ENCODE peak calls at places on chromosomes 7 and 10, in six cellular contexts. D is iris pigment epithelial cell; E is fibroblast of pulmonary artery; O is non-pigmented ciliary epithelial cell; C is CD4-positive, alpha-beta memory T cell; T is T-helper 1 cell. P is an unnamed sample.

GRCh38 chr7:111931958-111932357 is 274.2 kb downstream of the DOCK4 start:
- DNase-seq in D (no peak), E (no peak), O (no peak), C (no peak), T (no peak), P (no peak)

GRCh38 chr10:121708921-121709625 is 110.8 kb upstream of the FGFR2 start:
- DNase-seq in D (no peak), E (no peak), O (no peak), C (no peak), T (no peak), P (no peak)

GRCh38 chr10:62779487-62780248 is 24.9 kb upstream of the ADO start:
- DNase-seq in D (peak), E (peak), O (no peak), C (peak), T (peak), P (peak)

GRCh38 chr10:51180141-51180540 is 105.9 kb downstream of the PRKG1 start:
- DNase-seq in D (no peak), E (no peak), O (no peak), C (no peak), T (no peak), P (no peak)

GRCh38 chr7:19964198-19964597 is 190.8 kb upstream of the TMEM196 start:
- DNase-seq in D (peak), E (peak), O (no peak), C (no peak), T (no peak), P (no peak)

GRCh38 chr10:15715619-15716227 is 4.0 kb downstream of the ITGA8 start:
- DNase-seq in D (peak), E (peak), O (no peak), C (no peak), T (no peak), P (no peak)

GRCh38 chr10:133454204-133454893 is 604 bp downstream of the SCART1 start:
- DNase-seq in D (no peak), E (no peak), O (no peak), C (no peak), T (no peak), P (no peak)

GRCh38 chr7:21945374-21946227 is at the start of gene CDCA7L:
- DNase-seq in D (peak), E (peak), O (no peak), C (peak), T (peak), P (no peak)

GRCh38 chr10:97895915-97896314 is 46.3 kb downstream of the GOLGA7B start:
- DNase-seq in D (no peak), E (no peak), O (no peak), C (no peak), T (no peak), P (no peak)

GRCh38 chr10:8137726-8138125 is 83.2 kb downstream of the GATA3 start:
- DNase-seq in D (no peak), E (no peak), O (no peak), C (peak), T (no peak), P (no peak)

GRCh38 chr10:5259132-5259951 is 62.7 kb downstream of the AKR1C4 start:
- DNase-seq in D (no peak), E (no peak), O (no peak), C (no peak), T (no peak), P (no peak)

GRCh38 chr10:29642996-29643395 is 8.2 kb upstream of the SVIL start:
- DNase-seq in D (peak), E (peak), O (no peak), C (no peak), T (no peak), P (no peak)

GRCh38 chr7:41255113-41255512 is 447.8 kb downstream of the INHBA start:
- DNase-seq in D (no peak), E (no peak), O (no peak), C (no peak), T (no peak), P (no peak)

GRCh38 chr10:66555061-66555460 is 370.8 kb upstream of the LRRTM3 start:
- DNase-seq in D (peak), E (peak), O (no peak), C (no peak), T (no peak), P (no peak)

GRCh38 chr10:123143162-123143824 is 4.6 kb upstream of the HMX2 start:
- DNase-seq in D (no peak), E (no peak), O (no peak), C (no peak), T (no peak), P (no peak)

GRCh38 chr10:120426306-120426705 is 30.7 kb upstream of the PLPP4 start:
- DNase-seq in D (peak), E (peak), O (peak), C (no peak), T (no peak), P (no peak)